ENCODE peak calls at places on chromosomes 11 and 22, in four cellular contexts. One of them, this sample, is unnamed.

GRCh38 chr11:723120-723883 is 17.3 kb downstream of the EPS8L2 start:
- DNase-seq in fibroblast of pulmonary artery: peak; percentile 73
- DNase-seq in body of pancreas: no peak
- DNase-seq in Calu3: peak; percentile 59
- DNase-seq in this sample: peak; percentile 82

GRCh38 chr11:75275581-75275980 is 35.0 kb downstream of the TPBGL start:
- DNase-seq in fibroblast of pulmonary artery: no peak
- DNase-seq in body of pancreas: peak; percentile 11
- DNase-seq in Calu3: no peak
- DNase-seq in this sample: no peak

GRCh38 chr22:48052621-48052890 is 1290.1 kb downstream of the TBC1D22A start:
- DNase-seq in fibroblast of pulmonary artery: no peak
- DNase-seq in body of pancreas: no peak
- DNase-seq in Calu3: no peak
- DNase-seq in this sample: no peak

GRCh38 chr11:2530855-2531200 is 86.0 kb downstream of the KCNQ1 start:
- DNase-seq in fibroblast of pulmonary artery: no peak
- DNase-seq in body of pancreas: no peak
- DNase-seq in Calu3: no peak
- DNase-seq in this sample: no peak

GRCh38 chr11:13473013-13473722 is 10.1 kb upstream of the BTBD10 start:
- DNase-seq in fibroblast of pulmonary artery: no peak
- DNase-seq in body of pancreas: no peak
- DNase-seq in Calu3: no peak
- DNase-seq in this sample: no peak

GRCh38 chr11:74325649-74326645 is 14.5 kb upstream of the P4HA3 start:
- DNase-seq in fibroblast of pulmonary artery: peak; percentile 95
- DNase-seq in body of pancreas: peak; percentile 86
- DNase-seq in Calu3: no peak
- DNase-seq in this sample: peak; percentile 87

GRCh38 chr11:117766576-117766975 is 30.4 kb downstream of the DSCAML1 start:
- DNase-seq in fibroblast of pulmonary artery: no peak
- DNase-seq in body of pancreas: no peak
- DNase-seq in Calu3: no peak
- DNase-seq in this sample: no peak

GRCh38 chr11:45301537-45302246 is 15.6 kb upstream of the SYT13 start:
- DNase-seq in fibroblast of pulmonary artery: no peak
- DNase-seq in body of pancreas: no peak
- DNase-seq in Calu3: no peak
- DNase-seq in this sample: no peak

GRCh38 chr22:35119494-35119893 is 53.5 kb downstream of the ISX start:
- DNase-seq in fibroblast of pulmonary artery: no peak
- DNase-seq in body of pancreas: no peak
- DNase-seq in Calu3: no peak
- DNase-seq in this sample: no peak

GRCh38 chr22:36027579-36027959 is 1.1 kb downstream of the RBFOX2 start:
- DNase-seq in fibroblast of pulmonary artery: no peak
- DNase-seq in body of pancreas: no peak
- DNase-seq in Calu3: no peak
- DNase-seq in this sample: peak; percentile 43

GRCh38 chr22:37213218-37213855 is 1.1 kb upstream of the SSTR3 start:
- DNase-seq in fibroblast of pulmonary artery: no peak
- DNase-seq in body of pancreas: no peak
- DNase-seq in Calu3: no peak
- DNase-seq in this sample: no peak

GRCh38 chr11:62383822-62384221 is 35.0 kb upstream of the SCGB1A1 start:
- DNase-seq in fibroblast of pulmonary artery: no peak
- DNase-seq in body of pancreas: no peak
- DNase-seq in Calu3: no peak
- DNase-seq in this sample: no peak

GRCh38 chr11:78212586-78213371 is 24.1 kb downstream of the USP35 start:
- DNase-seq in fibroblast of pulmonary artery: peak; percentile 31
- DNase-seq in body of pancreas: no peak
- DNase-seq in Calu3: no peak
- DNase-seq in this sample: peak; percentile 55

GRCh38 chr22:39117585-39118191 is 20.6 kb downstream of the APOBEC3H start:
- DNase-seq in fibroblast of pulmonary artery: peak; percentile 69
- DNase-seq in body of pancreas: peak; percentile 67
- DNase-seq in Calu3: peak; percentile 81
- DNase-seq in this sample: peak; percentile 27

GRCh38 chr11:36657610-36658225 is 59.7 kb upstream of the RAG2 start:
- DNase-seq in fibroblast of pulmonary artery: peak; percentile 9
- DNase-seq in body of pancreas: no peak
- DNase-seq in Calu3: no peak
- DNase-seq in this sample: peak; percentile 45

GRCh38 chr22:46147471-46148267 is 2.7 kb upstream of the PPARA start:
- DNase-seq in fibroblast of pulmonary artery: no peak
- DNase-seq in body of pancreas: no peak
- DNase-seq in Calu3: no peak
- DNase-seq in this sample: no peak

GRCh38 chr11:102868359-102868758 is 6.4 kb downstream of the MMP12 start:
- DNase-seq in fibroblast of pulmonary artery: peak; percentile 2
- DNase-seq in body of pancreas: no peak
- DNase-seq in Calu3: no peak
- DNase-seq in this sample: peak; percentile 42

GRCh38 chr22:48945621-48946458 is 881.8 kb downstream of the BRD1 start:
- DNase-seq in fibroblast of pulmonary artery: no peak
- DNase-seq in body of pancreas: no peak
- DNase-seq in Calu3: no peak
- DNase-seq in this sample: no peak

GRCh38 chr11:76148941-76149613 is 57.2 kb downstream of the WNT11 start:
- DNase-seq in fibroblast of pulmonary artery: peak; percentile 7
- DNase-seq in body of pancreas: no peak
- DNase-seq in Calu3: peak; percentile 34
- DNase-seq in this sample: no peak

GRCh38 chr11:133906746-133907145 is 50.0 kb downstream of the IGSF9B start:
- DNase-seq in fibroblast of pulmonary artery: no peak
- DNase-seq in body of pancreas: no peak
- DNase-seq in Calu3: no peak
- DNase-seq in this sample: no peak

GRCh38 chr11:101717621-101718020 is 133.8 kb upstream of the TRPC6 start:
- DNase-seq in fibroblast of pulmonary artery: no peak
- DNase-seq in body of pancreas: no peak
- DNase-seq in Calu3: no peak
- DNase-seq in this sample: no peak

GRCh38 chr11:65418431-65418680 is 4.2 kb upstream of the NEAT1 start:
- DNase-seq in fibroblast of pulmonary artery: peak; percentile 57
- DNase-seq in body of pancreas: no peak
- DNase-seq in Calu3: no peak
- DNase-seq in this sample: no peak

GRCh38 chr11:119594639-119595249 is 134.3 kb downstream of the NECTIN1 start:
- DNase-seq in fibroblast of pulmonary artery: peak; percentile 52
- DNase-seq in body of pancreas: no peak
- DNase-seq in Calu3: peak; percentile 33
- DNase-seq in this sample: peak; percentile 82

GRCh38 chr11:63974259-63975143 is at the start of gene COX8A:
- DNase-seq in fibroblast of pulmonary artery: peak; percentile 100
- DNase-seq in body of pancreas: peak; percentile 98
- DNase-seq in Calu3: peak; percentile 96
- DNase-seq in this sample: peak; percentile 100
- TF ChIP-seq CTCF in fibroblast of pulmonary artery: peak; percentile 11
- TF ChIP-seq CTCF in body of pancreas: no peak
- TF ChIP-seq CTCF in Calu3: no peak
- TF ChIP-seq CTCF in this sample: no peak

GRCh38 chr22:50276143-50276542 is 6.0 kb upstream of the MAPK11 start:
- DNase-seq in fibroblast of pulmonary artery: peak; percentile 67
- DNase-seq in body of pancreas: peak; percentile 55
- DNase-seq in Calu3: peak; percentile 52
- DNase-seq in this sample: peak; percentile 75
- TF ChIP-seq CTCF in fibroblast of pulmonary artery: no peak
- TF ChIP-seq CTCF in body of pancreas: peak; percentile 34
- TF ChIP-seq CTCF in Calu3: peak; percentile 81
- TF ChIP-seq CTCF in this sample: peak; percentile 53

DNA sequence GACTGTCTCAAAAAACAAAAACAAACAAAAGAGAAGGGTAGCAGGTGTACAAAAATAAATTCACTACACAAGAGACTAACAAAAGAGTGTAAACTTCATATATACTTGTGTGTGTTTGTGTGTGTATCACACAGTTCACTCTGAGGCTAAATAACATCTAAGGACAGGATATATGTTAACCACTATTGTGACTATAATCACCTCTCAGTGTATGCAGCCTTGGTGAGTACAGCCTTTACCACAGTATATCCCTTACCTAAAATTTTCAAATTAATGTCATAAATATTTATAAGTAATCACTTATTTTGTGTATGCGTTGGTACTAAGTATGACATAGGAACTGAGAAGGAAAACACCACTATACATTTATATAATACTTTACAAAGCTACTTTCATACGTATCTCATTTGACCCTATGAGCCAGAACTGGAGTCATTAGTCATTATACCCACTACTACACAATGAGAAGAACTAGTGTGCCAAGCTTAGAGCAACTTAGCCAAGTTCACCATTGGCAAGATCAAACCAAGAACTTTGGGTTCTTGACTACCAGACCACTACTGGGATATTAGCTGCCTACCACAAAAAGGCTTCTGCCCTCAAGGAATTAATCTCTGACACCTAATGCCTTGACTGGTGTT is 116.7 kb downstream of the SGSM3 start:
- DNase-seq in fibroblast of pulmonary artery: no peak
- DNase-seq in body of pancreas: no peak
- DNase-seq in Calu3: no peak
- DNase-seq in this sample: no peak
- TF ChIP-seq CTCF in fibroblast of pulmonary artery: no peak
- TF ChIP-seq CTCF in body of pancreas: no peak
- TF ChIP-seq CTCF in Calu3: no peak
- TF ChIP-seq CTCF in this sample: no peak

DNA sequence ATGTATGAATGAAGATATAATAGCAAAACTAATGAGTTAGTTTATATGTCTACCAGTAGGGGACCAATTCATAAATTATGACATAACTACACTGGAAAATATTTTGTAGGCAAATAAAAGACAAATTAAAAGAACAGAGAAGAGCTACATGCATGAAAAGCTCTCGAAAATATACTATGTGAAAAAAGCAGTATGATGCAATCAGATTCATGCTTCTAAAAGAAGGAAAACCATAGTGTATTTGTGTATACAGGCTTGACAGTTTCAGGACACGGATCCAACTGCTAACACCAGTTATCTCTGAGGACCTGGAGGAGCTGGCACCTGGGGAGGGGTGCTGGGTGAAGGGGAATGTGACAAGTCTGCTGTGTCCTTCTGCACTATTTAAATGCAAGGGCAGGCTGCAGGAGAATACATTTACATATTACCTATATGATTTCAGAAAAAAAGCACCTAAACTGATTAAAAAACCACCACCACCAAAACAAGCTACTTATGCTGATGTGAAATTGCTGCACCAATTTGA is 6.8 kb downstream of the SMCO4 start:
- DNase-seq in fibroblast of pulmonary artery: no peak
- DNase-seq in body of pancreas: no peak
- DNase-seq in Calu3: no peak
- DNase-seq in this sample: no peak
- TF ChIP-seq CTCF in fibroblast of pulmonary artery: no peak
- TF ChIP-seq CTCF in body of pancreas: no peak
- TF ChIP-seq CTCF in Calu3: no peak
- TF ChIP-seq CTCF in this sample: no peak

GRCh38 chr11:14908214-14908880 is 16.3 kb upstream of the CYP2R1 start:
- DNase-seq in fibroblast of pulmonary artery: peak; percentile 62
- DNase-seq in body of pancreas: peak; percentile 26
- DNase-seq in Calu3: no peak
- DNase-seq in this sample: peak; percentile 33
- TF ChIP-seq CTCF in fibroblast of pulmonary artery: peak; percentile 68
- TF ChIP-seq CTCF in body of pancreas: peak; percentile 54
- TF ChIP-seq CTCF in Calu3: peak; percentile 58
- TF ChIP-seq CTCF in this sample: peak; percentile 75

This sample was measured in foreskin fibroblast.